ENCODE peak calls at places on chromosome 2, in eight cellular contexts. R, Y, O, W, P, V, A and E are unnamed samples.

GRCh38 chr2:39120521-39120770 is 405 bp downstream of the SOS1 start:
- DNase-seq in A (no peak), W (no peak), R (no peak), P (no peak), Y (no peak), O (no peak), V (no peak), E (no peak)

GRCh38 chr2:133421516-133422324 is 146.5 kb downstream of the NCKAP5 start:
- DNase-seq in W (peak), P (no peak), R (no peak), A (peak), V (no peak), Y (no peak), O (no peak), E (no peak)

GRCh38 chr2:29747786-29748470 is 173.5 kb downstream of the ALK start:
- DNase-seq in P (no peak), Y (no peak), O (no peak), R (no peak), V (peak), W (no peak), A (no peak), E (no peak)

GRCh38 chr2:206463685-206464084 is 20.4 kb downstream of the ADAM23 start:
- DNase-seq in O (no peak), W (no peak), A (no peak), R (no peak), Y (no peak), V (no peak), P (no peak), E (no peak)

GRCh38 chr2:180122874-180123273 is 115.8 kb upstream of the CWC22 start:
- DNase-seq in P (no peak), R (no peak), Y (no peak), W (no peak), V (no peak), O (no peak), A (no peak), E (no peak)

GRCh38 chr2:222671259-222672067 is at the start of gene MOGAT1:
- DNase-seq in P (no peak), W (peak), O (peak), V (peak), R (no peak), Y (peak), A (no peak), E (no peak)

GRCh38 chr2:27249077-27249890 is 13.6 kb downstream of the SLC30A3 start:
- DNase-seq in O (no peak), A (no peak), P (no peak), R (no peak), V (no peak), W (no peak), Y (no peak), E (no peak)

GRCh38 chr2:235005603-235006259 is 53.9 kb downstream of the SH3BP4 start:
- DNase-seq in A (no peak), O (peak), Y (peak), P (no peak), V (no peak), R (no peak), W (peak), E (no peak)

GRCh38 chr2:40283111-40283909 is 168.6 kb downstream of the SLC8A1 start:
- DNase-seq in V (no peak), P (no peak), W (no peak), A (no peak), Y (no peak), O (no peak), R (no peak), E (no peak)

GRCh38 chr2:77954931-77955330 is 432.8 kb upstream of the LRRTM4 start:
- DNase-seq in O (no peak), Y (no peak), V (no peak), W (no peak), P (no peak), R (no peak), A (no peak), E (no peak)

GRCh38 chr2:190763901-190764514 is 115.1 kb downstream of the NAB1 start:
- DNase-seq in W (no peak), V (no peak), P (peak), A (no peak), O (no peak), Y (no peak), R (no peak), E (no peak)

GRCh38 chr2:70992945-70993688 is 1.6 kb downstream of the TEX261 start:
- DNase-seq in V (no peak), W (no peak), A (no peak), P (peak), R (no peak), Y (no peak), O (no peak), E (no peak)

GRCh38 chr2:167144179-167144898 is 256.1 kb downstream of the XIRP2 start:
- DNase-seq in W (no peak), V (no peak), Y (no peak), O (no peak), R (no peak), P (no peak), A (no peak), E (no peak)

GRCh38 chr2:127606594-127607398 is 39.2 kb upstream of the GPR17 start:
- DNase-seq in V (peak), R (peak), P (no peak), O (no peak), W (no peak), Y (peak), A (no peak), E (no peak)

GRCh38 chr2:23283653-23284052 is 101.3 kb upstream of the KLHL29 start:
- DNase-seq in V (no peak), R (no peak), Y (no peak), W (no peak), O (no peak), P (no peak), A (no peak), E (no peak)

GRCh38 chr2:240988146-240988545 is 10.3 kb upstream of the SNED1 start:
- DNase-seq in R (no peak), W (no peak), P (no peak), A (no peak), V (peak), O (peak), Y (peak), E (no peak)

GRCh38 chr2:100780203-100781008 is 39.5 kb upstream of the NPAS2 start:
- DNase-seq in A (no peak), Y (no peak), P (no peak), V (no peak), O (no peak), W (peak), R (no peak), E (no peak)

GRCh38 chr2:44707945-44708645 is 233.4 kb upstream of the SIX3 start:
- DNase-seq in A (peak), W (no peak), V (no peak), Y (no peak), P (no peak), O (no peak), R (no peak), E (no peak)

GRCh38 chr2:205692095-205692494 is 9.8 kb downstream of the NRP2 start:
- DNase-seq in W (no peak), A (no peak), R (no peak), P (no peak), V (no peak), O (no peak), Y (no peak), E (no peak)

GRCh38 chr2:127293386-127293757 is 572 bp downstream of the ERCC3 start:
- DNase-seq in W (no peak), P (no peak), V (no peak), O (no peak), R (no peak), Y (no peak), A (no peak), E (no peak)

GRCh38 chr2:57097855-57098254 is 914.1 kb downstream of the CCDC85A start:
- DNase-seq in A (no peak), R (no peak), W (no peak), V (no peak), O (no peak), Y (no peak), P (no peak), E (no peak)

GRCh38 chr2:25620077-25620476 is 53.3 kb downstream of the DTNB start:
- DNase-seq in V (no peak), O (no peak), R (no peak), W (no peak), P (no peak), Y (no peak), A (no peak), E (no peak)

GRCh38 chr2:192775461-192776262 is 580.9 kb upstream of the TMEFF2 start:
- DNase-seq in Y (peak), R (no peak), V (no peak), W (no peak), O (no peak), A (no peak), P (no peak), E (no peak)

GRCh38 chr2:120436885-120437603 is 91.1 kb downstream of the INHBB start:
- DNase-seq in A (no peak), O (peak), V (no peak), P (peak), W (no peak), Y (peak), R (peak), E (no peak)

GRCh38 chr2:237131749-237132148 is 46.1 kb downstream of the COPS8 start:
- DNase-seq in Y (no peak), O (no peak), P (no peak), W (no peak), R (no peak), A (no peak), V (no peak), E (no peak)

GRCh38 chr2:60407398-60407797 is 146.1 kb downstream of the BCL11A start:
- DNase-seq in Y (no peak), A (no peak), P (no peak), W (no peak), R (no peak), O (no peak), V (no peak), E (no peak)

GRCh38 chr2:240511351-240512108 is 46.3 kb downstream of the ANKMY1 start:
- DNase-seq in R (peak), P (no peak), O (no peak), A (no peak), Y (no peak), W (no peak), V (no peak), E (peak)

GRCh38 chr2:205776139-205776538 is 93.8 kb downstream of the NRP2 start:
- DNase-seq in A (no peak), Y (peak), P (peak), V (peak), O (peak), W (peak), R (no peak), E (no peak)

GRCh38 chr2:233761040-233761769 is 1.1 kb downstream of the UGT1A1 start:
- DNase-seq in V (no peak), A (no peak), O (no peak), R (no peak), W (no peak), P (no peak), Y (no peak), E (no peak)

GRCh38 chr2:218622606-218623238 is 15.0 kb downstream of the PLCD4 start:
- DNase-seq in W (no peak), R (no peak), A (no peak), Y (no peak), V (no peak), P (no peak), O (no peak), E (no peak)

GRCh38 chr2:119486196-119486827 is 38.0 kb downstream of the SCTR start:
- DNase-seq in A (no peak), V (no peak), P (no peak), W (no peak), O (no peak), R (no peak), Y (no peak), E (peak)

GRCh38 chr2:105604938-105605337 is 139.8 kb upstream of the NCK2 start:
- DNase-seq in Y (no peak), A (no peak), W (peak), V (no peak), O (no peak), P (no peak), R (peak), E (no peak)

GRCh38 chr2:26645792-26646191 is 4.6 kb upstream of the CIB4 start:
- DNase-seq in A (no peak), V (no peak), R (no peak), O (no peak), P (no peak), Y (no peak), W (no peak), E (peak)

GRCh38 chr2:155958834-155959233 is 373.7 kb downstream of the NR4A2 start:
- DNase-seq in W (no peak), V (no peak), Y (no peak), P (no peak), R (no peak), A (no peak), O (no peak), E (no peak)

GRCh38 chr2:152542995-152543481 is 174.2 kb downstream of the PRPF40A start:
- DNase-seq in A (no peak), W (no peak), V (no peak), R (no peak), O (no peak), P (no peak), Y (no peak), E (no peak)

DNA sequence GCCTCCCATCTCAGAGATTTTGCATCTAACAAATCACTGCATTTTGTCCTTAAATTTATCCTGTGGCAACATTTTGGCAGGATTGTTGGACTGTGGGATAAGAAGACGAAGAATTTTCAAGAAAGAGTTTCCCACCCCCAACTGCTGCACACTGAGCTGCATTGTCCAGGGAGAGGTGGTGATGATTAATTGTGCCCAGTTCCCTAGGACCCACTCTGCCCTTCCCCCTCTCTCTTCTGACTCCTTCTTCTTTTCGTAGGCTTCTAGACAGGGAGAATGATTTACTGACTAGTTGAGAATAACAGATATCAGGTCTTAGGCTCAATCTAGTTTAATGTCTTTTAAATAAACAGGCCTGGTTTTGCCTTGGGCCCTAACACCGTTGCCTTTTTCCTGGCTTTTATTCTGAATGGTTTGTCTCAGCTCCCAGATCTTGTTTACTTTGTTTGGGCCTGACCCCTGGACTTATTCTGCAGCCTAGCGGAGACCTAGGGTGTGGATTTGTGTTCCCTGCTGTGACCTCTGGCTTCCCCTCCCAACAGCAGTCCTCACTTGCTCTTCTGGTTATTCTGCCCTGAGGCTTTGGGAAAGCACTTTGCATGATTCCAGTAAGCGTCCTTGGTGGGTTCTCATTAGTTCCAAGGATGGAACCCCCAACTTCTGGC is 233.3 kb downstream of the INSIG2 start:
- DNase-seq in P (no peak), V (no peak), R (no peak), W (no peak), O (peak), Y (no peak), A (no peak), E (no peak)
- TF ChIP-seq CTCF in P (no peak), V (no peak), R (no peak), W (no peak), O (no peak), Y (no peak), A (no peak), E (no peak)

GRCh38 chr2:46409756-46410155 is 69.6 kb upstream of the TMEM247 start:
- DNase-seq in P (no peak), W (no peak), O (no peak), R (no peak), A (no peak), Y (no peak), V (no peak), E (no peak)
- TF ChIP-seq CTCF in P (no peak), W (no peak), O (no peak), R (no peak), A (no peak), Y (no peak), V (no peak), E (no peak)

GRCh38 chr2:239139101-239139500 is 261.7 kb downstream of the HDAC4 start:
- DNase-seq in W (no peak), A (no peak), R (no peak), Y (no peak), P (no peak), V (no peak), O (no peak), E (no peak)

GRCh38 chr2:239139566-239139965 is 261.3 kb downstream of the HDAC4 start:
- DNase-seq in Y (no peak), A (no peak), P (no peak), R (no peak), O (no peak), W (no peak), V (no peak), E (no peak)

GRCh38 chr2:239137165-239137889 is 263.5 kb downstream of the HDAC4 start:
- DNase-seq in V (no peak), P (no peak), O (no peak), R (no peak), W (no peak), A (no peak), Y (no peak), E (no peak)

GRCh38 chr2:239137890-239138283 is 262.9 kb downstream of the HDAC4 start:
- DNase-seq in Y (no peak), W (no peak), P (no peak), V (no peak), A (no peak), R (no peak), O (no peak), E (no peak)

GRCh38 chr2:239138610-239139009 is 262.2 kb downstream of the HDAC4 start:
- DNase-seq in Y (no peak), V (no peak), P (no peak), R (no peak), O (no peak), W (no peak), A (no peak), E (no peak)
- TF ChIP-seq CTCF in Y (no peak), V (no peak), P (no peak), R (no peak), O (no peak), W (no peak), A (no peak), E (no peak)

GRCh38 chr2:12498286-12498685 is 218.4 kb upstream of the TRIB2 start:
- DNase-seq in W (no peak), Y (no peak), V (no peak), P (no peak), O (no peak), A (no peak), R (no peak), E (no peak)
- TF ChIP-seq CTCF in W (no peak), Y (no peak), V (no peak), P (no peak), O (no peak), A (no peak), R (no peak), E (peak)